ENCODE peak calls at places on chromosome 5, in seven cellular contexts. L is T-helper 2 cell, G is AG08395, K is AG04450, J is NCI-H1694 treated with DMSO at 0.1 percent for 48 hours, T is substantia nigra, N is memory B cell. X is an unnamed sample.

GRCh38 chr5:151895660-151896040 is 29.0 kb downstream of the GLRA1 start:
- DNase-seq in L (no peak), G (no peak), N (no peak), K (no peak), T (no peak), J (no peak), X (no peak)

GRCh38 chr5:77282337-77283027 is 72.0 kb downstream of the PDE8B start:
- DNase-seq in K (peak; percentile 69), G (peak; percentile 89), N (no peak), J (no peak), L (no peak), T (no peak), X (no peak)

GRCh38 chr5:15707631-15708030 is 207.7 kb downstream of the FBXL7 start:
- DNase-seq in G (no peak), K (no peak), J (no peak), L (no peak), N (no peak), T (no peak), X (no peak)

GRCh38 chr5:1881273-1881586 is 1.5 kb downstream of the IRX4 start:
- DNase-seq in J (no peak), N (no peak), T (no peak), L (no peak), K (no peak), G (no peak), X (no peak)

GRCh38 chr5:67511911-67512310 is 315.3 kb upstream of the CD180 start:
- DNase-seq in T (no peak), J (peak; percentile 68), L (no peak), N (no peak), K (no peak), G (no peak), X (no peak)

GRCh38 chr5:67268233-67269011 is 71.8 kb upstream of the CD180 start:
- DNase-seq in G (peak; percentile 82), T (peak; percentile 58), L (no peak), K (peak; percentile 95), J (peak; percentile 46), N (no peak), X (peak; percentile 94)

GRCh38 chr5:169020102-169020501 is 280.8 kb downstream of the SLIT3 start:
- DNase-seq in G (peak; percentile 31), K (no peak), T (no peak), N (no peak), L (no peak), J (no peak), X (no peak)

GRCh38 chr5:62256161-62257017 is 49.6 kb upstream of the KIF2A start:
- DNase-seq in K (no peak), N (no peak), J (no peak), G (no peak), T (no peak), L (no peak), X (no peak)

GRCh38 chr5:42840279-42840678 is 28.6 kb upstream of the SELENOP start:
- DNase-seq in J (no peak), T (no peak), L (no peak), K (peak; percentile 16), G (peak; percentile 76), N (no peak), X (no peak)

GRCh38 chr5:125483609-125484008 is 737.2 kb upstream of the ZNF608 start:
- DNase-seq in G (no peak), K (no peak), L (no peak), N (no peak), J (peak; percentile 7), T (no peak), X (no peak)

GRCh38 chr5:157893611-157894010 is 34.7 kb upstream of the CLINT1 start:
- DNase-seq in N (no peak), J (no peak), T (no peak), L (no peak), G (no peak), K (no peak), X (no peak)

GRCh38 chr5:56350030-56350594 is 117.0 kb upstream of the ANKRD55 start:
- DNase-seq in J (no peak), T (no peak), G (no peak), L (no peak), N (no peak), K (no peak), X (no peak)

GRCh38 chr5:131607418-131607817 is 27.6 kb downstream of the RAPGEF6 start:
- DNase-seq in K (no peak), L (no peak), T (no peak), N (no peak), J (no peak), G (no peak), X (no peak)

X was measured in osteocyte.